ENCODE peak calls at places on chromosomes 2 and 18, in five cellular contexts. J is gastrocnemius medialis, Z is adrenal gland, V is lower leg skin, K is A549. L is an unnamed sample.

GRCh38 chr2:172404824-172405223 is 22.6 kb upstream of the ITGA6 start:
- DNase-seq in V (no peak), Z (no peak), K (no peak), J (no peak), L (peak; percentile 23)

GRCh38 chr18:45111507-45111858 is 430.8 kb downstream of the SETBP1 start:
- DNase-seq in Z (no peak), K (no peak), V (no peak), J (no peak), L (no peak)

GRCh38 chr2:152755029-152755428 is 36.6 kb downstream of the ARL6IP6 start:
- DNase-seq in K (peak; percentile 43), Z (peak; percentile 59), V (no peak), J (no peak), L (no peak)

GRCh38 chr18:75104483-75104882 is 104.5 kb downstream of the PTGR3 start:
- DNase-seq in V (no peak), J (no peak), Z (peak; percentile 1), K (no peak), L (no peak)

GRCh38 chr2:157837851-157838441 is 38.2 kb downstream of the ACVR1 start:
- DNase-seq in V (no peak), K (no peak), Z (peak; percentile 71), J (peak; percentile 88), L (no peak)

GRCh38 chr2:129793326-129793955 is 186.0 kb upstream of the RAB6C start:
- DNase-seq in K (no peak), J (no peak), Z (no peak), V (no peak), L (no peak)

GRCh38 chr2:88959480-88960204 is 268.2 kb downstream of the RPIA start:
- DNase-seq in Z (no peak), J (no peak), K (peak; percentile 35), V (no peak), L (no peak)

GRCh38 chr18:13067124-13067523 is 76.0 kb downstream of the CEP192 start:
- DNase-seq in Z (no peak), J (no peak), V (no peak), K (no peak), L (no peak)

GRCh38 chr2:8437949-8438400 is 243.9 kb upstream of the ID2 start:
- DNase-seq in J (no peak), Z (peak; percentile 30), K (no peak), V (no peak), L (no peak)

GRCh38 chr2:96665083-96665569 is 22.6 kb downstream of the FER1L5 start:
- DNase-seq in K (peak; percentile 89), J (peak; percentile 77), Z (peak; percentile 66), V (peak; percentile 28), L (peak; percentile 89)

GRCh38 chr2:230793573-230794359 is 71.0 kb upstream of the ITM2C start:
- DNase-seq in J (peak; percentile 79), Z (peak; percentile 83), V (peak; percentile 88), K (peak; percentile 69), L (peak; percentile 63)

GRCh38 chr2:82796132-82796531 is 1662.9 kb downstream of the SUCLG1 start:
- DNase-seq in K (no peak), J (no peak), V (no peak), Z (no peak), L (no peak)

GRCh38 chr2:204205548-204205947 is 269.0 kb downstream of the ICOS start:
- DNase-seq in V (no peak), K (no peak), J (no peak), Z (no peak), L (no peak)

GRCh38 chr2:43515807-43516497 is 79.9 kb downstream of the THADA start:
- DNase-seq in Z (no peak), J (no peak), K (no peak), V (no peak), L (no peak)

GRCh38 chr2:146123714-146124113 is 1603.8 kb upstream of the ZEB2 start:
- DNase-seq in V (no peak), K (no peak), Z (no peak), J (no peak), L (no peak)

GRCh38 chr18:75157851-75158250 is 51.1 kb downstream of the PTGR3 start:
- DNase-seq in J (no peak), K (no peak), V (peak; percentile 4), Z (peak; percentile 45), L (no peak)

GRCh38 chr2:156455366-156455975 is 19.3 kb downstream of the GPD2 start:
- DNase-seq in V (no peak), K (peak; percentile 79), Z (no peak), J (no peak), L (peak; percentile 71)

GRCh38 chr2:72898263-72898906 is 11.2 kb downstream of the SPR start:
- DNase-seq in J (no peak), K (no peak), V (no peak), Z (no peak), L (no peak)

GRCh38 chr2:125861461-125861860 is 794.5 kb upstream of the GYPC start:
- DNase-seq in K (no peak), Z (no peak), J (no peak), V (no peak), L (no peak)

GRCh38 chr2:112004246-112004645 is 50.8 kb upstream of the TMEM87B start:
- DNase-seq in K (no peak), J (peak; percentile 59), Z (peak; percentile 76), V (peak; percentile 61), L (no peak)

GRCh38 chr2:33437297-33437696 is 39.2 kb upstream of the RASGRP3 start:
- DNase-seq in Z (no peak), K (no peak), V (no peak), J (no peak), L (peak; percentile 27)

GRCh38 chr2:64937341-64938230 is 51.6 kb upstream of the SLC1A4 start:
- DNase-seq in Z (peak; percentile 82), K (no peak), J (peak; percentile 89), V (no peak), L (no peak)

GRCh38 chr18:44246001-44246400 is 434.7 kb upstream of the SETBP1 start:
- DNase-seq in Z (no peak), V (no peak), J (no peak), K (no peak), L (no peak)

GRCh38 chr2:165648826-165649225 is 145.2 kb downstream of the GALNT3 start:
- DNase-seq in V (no peak), J (no peak), K (no peak), Z (no peak), L (no peak)

GRCh38 chr2:55923091-55923977 is at the start of gene EFEMP1:
- DNase-seq in J (peak; percentile 16), V (peak; percentile 25), Z (no peak), K (peak; percentile 57), L (peak; percentile 30)

GRCh38 chr2:38598991-38599295 is 3.8 kb downstream of the HNRNPLL start:
- DNase-seq in Z (no peak), V (no peak), J (no peak), K (no peak), L (no peak)

GRCh38 chr18:77078671-77079070 is 53.9 kb downstream of the MBP start:
- DNase-seq in J (no peak), V (no peak), K (no peak), Z (no peak), L (no peak)

GRCh38 chr2:14634885-14635871 is 2.7 kb downstream of the LRATD1 start:
- DNase-seq in J (peak; percentile 21), K (peak; percentile 24), V (peak; percentile 56), Z (peak; percentile 86), L (no peak)

GRCh38 chr2:74513605-74514367 is 464 bp upstream of the TLX2 start:
- DNase-seq in Z (no peak), V (no peak), K (no peak), J (no peak), L (no peak)

GRCh38 chr18:51151568-51152511 is 45.6 kb downstream of the MEX3C start:
- DNase-seq in J (no peak), Z (no peak), V (no peak), K (no peak), L (no peak)

GRCh38 chr2:127661072-127661618 is 14.2 kb downstream of the LIMS2 start:
- DNase-seq in K (no peak), J (no peak), V (no peak), Z (no peak), L (no peak)

GRCh38 chr18:32920796-32921787 is 148.3 kb upstream of the KLHL14 start:
- DNase-seq in Z (no peak), V (no peak), J (no peak), K (peak; percentile 42), L (peak; percentile 3)

DNA sequence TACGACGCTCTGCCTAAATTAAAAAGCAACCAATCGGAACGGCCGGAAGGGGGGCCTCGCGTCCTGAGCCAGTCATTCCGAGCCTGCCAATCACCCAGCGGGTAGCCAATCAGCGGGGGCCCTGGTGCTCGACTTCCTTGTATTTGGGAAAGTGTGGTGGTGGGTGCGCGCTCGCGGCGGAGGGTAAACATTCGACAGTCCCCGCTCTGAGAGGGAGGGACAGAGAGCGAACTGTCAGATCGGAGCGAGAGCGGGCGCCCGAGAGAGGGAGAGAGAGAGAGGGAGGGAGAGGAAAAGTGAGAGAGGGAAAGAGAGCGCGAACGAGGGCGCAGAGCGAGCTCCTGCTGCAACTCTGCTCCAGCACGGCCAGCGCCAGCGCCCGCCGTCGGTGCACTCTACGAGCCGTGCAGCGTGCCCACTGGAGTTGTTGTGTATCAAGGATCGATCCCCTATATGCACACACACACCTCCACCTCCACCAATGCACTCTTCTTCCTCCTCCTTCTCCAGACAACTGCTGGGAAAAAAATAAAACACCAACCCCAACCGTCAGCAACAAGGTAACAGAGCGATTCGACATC is at the start of gene POU3F3:
- DNase-seq in J (peak; percentile 33), K (peak; percentile 60), V (peak; percentile 87), Z (peak; percentile 65), L (no peak)
- TF ChIP-seq POLR2A in J (no peak), K (no peak), V (no peak), Z (no peak), L (no peak)

GRCh38 chr18:573385-573784 is 6.8 kb upstream of the CETN1 start:
- DNase-seq in K (no peak), V (no peak), J (no peak), Z (no peak), L (no peak)
- TF ChIP-seq POLR2A in K (no peak), V (no peak), J (no peak), Z (no peak), L (no peak)

DNA sequence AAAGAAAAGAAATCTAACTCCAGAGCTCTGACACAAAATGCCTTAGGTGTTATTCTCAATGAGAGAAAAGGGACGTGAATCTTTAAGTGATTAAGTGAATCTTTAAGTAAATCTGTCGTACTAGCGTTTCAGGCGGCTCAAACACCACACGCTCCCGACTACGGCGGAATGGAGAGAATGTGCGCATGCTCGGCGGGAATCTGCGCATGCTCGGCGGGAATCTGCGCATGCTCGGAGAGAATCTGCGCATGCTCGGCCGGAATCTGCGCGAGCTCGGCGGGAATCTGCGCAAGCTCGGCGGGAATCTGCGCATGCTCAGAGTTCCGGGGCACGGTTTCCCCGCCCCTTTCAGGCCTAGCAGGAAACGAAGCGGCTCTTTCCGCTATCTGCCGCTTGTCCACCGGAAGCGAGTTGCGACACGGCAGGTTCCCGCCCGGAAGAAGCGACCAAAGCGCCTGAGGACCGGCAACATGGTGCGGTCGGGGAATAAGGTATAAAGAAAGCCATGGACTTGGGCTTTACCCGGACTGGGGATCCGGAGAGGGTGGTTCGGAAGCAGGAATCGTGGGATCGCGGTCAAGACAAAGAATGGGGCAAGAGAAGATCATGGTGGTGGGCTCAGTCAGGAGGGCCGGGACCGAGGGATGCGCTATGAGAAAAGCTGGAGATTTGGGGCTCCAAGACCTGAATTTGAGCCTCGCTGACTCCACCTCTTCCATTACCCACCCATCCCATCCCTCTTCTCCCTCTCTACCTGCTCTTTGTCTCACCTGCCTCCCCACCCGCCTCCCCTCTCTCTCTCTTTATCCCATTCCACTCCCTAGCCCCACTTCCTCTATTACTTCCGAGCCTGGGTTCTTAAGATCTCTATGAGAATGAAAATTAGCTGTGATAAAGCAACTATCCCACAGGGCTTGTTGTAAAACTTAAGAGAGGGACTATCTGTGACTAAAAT is at the start of gene XRCC5:
- DNase-seq in V (peak; percentile 94), Z (peak; percentile 99), J (peak; percentile 96), K (peak; percentile 98), L (peak; percentile 77)
- TF ChIP-seq POLR2A in V (no peak), Z (peak; percentile 80), J (peak; percentile 46), K (peak; percentile 61), L (peak; percentile 53)

GRCh38 chr2:98727369-98727749 is 3.6 kb downstream of the MGAT4A start:
- DNase-seq in K (no peak), J (no peak), V (no peak), Z (no peak), L (no peak)
- TF ChIP-seq POLR2A in K (no peak), J (no peak), V (no peak), Z (no peak), L (no peak)

L was measured in H54.